ENCODE peak calls at places on chromosome 4, in four cellular contexts. B, M, R and A are unnamed samples.

GRCh38 chr4:25943312-25943711 is 29.3 kb downstream of the SMIM20 start:
- DNase-seq in M (no peak), B (no peak), R (no peak), A (no peak)

GRCh38 chr4:78032446-78032845 is 24.7 kb upstream of the FRAS1 start:
- DNase-seq in B (no peak), R (no peak), M (no peak), A (no peak)

GRCh38 chr4:74545488-74545887 is 100.6 kb downstream of the AREG start:
- DNase-seq in R (peak; percentile 64), M (no peak), B (no peak), A (no peak)

GRCh38 chr4:133145241-133145640 is 3.9 kb upstream of the PCDH10 start:
- DNase-seq in R (no peak), M (no peak), B (no peak), A (no peak)

GRCh38 chr4:1036976-1037810 is 25.8 kb downstream of the FGFRL1 start:
- DNase-seq in B (no peak), M (no peak), R (no peak), A (no peak)

GRCh38 chr4:128686032-128686465 is 123.5 kb upstream of the JADE1 start:
- DNase-seq in M (no peak), B (no peak), R (no peak), A (no peak)

GRCh38 chr4:85928775-85929585 is 430.9 kb downstream of the MAPK10 start:
- DNase-seq in B (peak; percentile 92), M (no peak), R (no peak), A (no peak)

GRCh38 chr4:106565727-106566126 is 197.1 kb upstream of the GIMD1 start:
- DNase-seq in B (no peak), M (no peak), R (no peak), A (no peak)

GRCh38 chr4:78057600-78058560 is 757 bp downstream of the FRAS1 start:
- DNase-seq in B (no peak), M (peak; percentile 40), R (peak; percentile 64), A (peak; percentile 30)

GRCh38 chr4:121800638-121800960 is 524 bp upstream of the EXOSC9 start:
- DNase-seq in B (no peak), R (no peak), M (no peak), A (no peak)
- TF ChIP-seq CTCF in B (no peak), R (no peak), M (no peak), A (no peak)

DNA sequence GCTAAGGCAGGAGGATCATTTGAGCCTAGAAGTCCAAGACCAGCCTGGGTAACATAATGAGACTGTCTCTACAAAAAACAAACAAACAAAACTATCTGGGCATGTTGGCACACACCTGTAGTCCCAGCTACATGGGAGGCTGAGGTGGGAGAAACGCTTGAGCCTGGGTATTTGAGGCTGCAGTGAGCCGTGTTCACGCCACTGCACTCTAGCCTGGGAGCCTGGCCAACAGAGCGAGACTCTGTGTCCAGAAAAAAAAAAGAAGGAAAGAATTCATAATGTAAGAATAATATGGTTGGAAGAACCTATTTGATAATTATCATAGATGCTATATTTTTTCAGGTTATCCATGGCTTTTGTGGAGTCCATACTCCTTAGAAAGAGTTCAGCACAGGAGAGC is 26.0 kb upstream of the DCHS2 start:
- DNase-seq in R (no peak), M (no peak), B (no peak), A (no peak)
- H3K36me3 ChIP-seq in R (no peaks in the 10 kb centered on the region), M (no peaks in the 10 kb centered on the region), B (no peaks in the 10 kb centered on the region), A (no peaks in the 10 kb centered on the region)

DNA sequence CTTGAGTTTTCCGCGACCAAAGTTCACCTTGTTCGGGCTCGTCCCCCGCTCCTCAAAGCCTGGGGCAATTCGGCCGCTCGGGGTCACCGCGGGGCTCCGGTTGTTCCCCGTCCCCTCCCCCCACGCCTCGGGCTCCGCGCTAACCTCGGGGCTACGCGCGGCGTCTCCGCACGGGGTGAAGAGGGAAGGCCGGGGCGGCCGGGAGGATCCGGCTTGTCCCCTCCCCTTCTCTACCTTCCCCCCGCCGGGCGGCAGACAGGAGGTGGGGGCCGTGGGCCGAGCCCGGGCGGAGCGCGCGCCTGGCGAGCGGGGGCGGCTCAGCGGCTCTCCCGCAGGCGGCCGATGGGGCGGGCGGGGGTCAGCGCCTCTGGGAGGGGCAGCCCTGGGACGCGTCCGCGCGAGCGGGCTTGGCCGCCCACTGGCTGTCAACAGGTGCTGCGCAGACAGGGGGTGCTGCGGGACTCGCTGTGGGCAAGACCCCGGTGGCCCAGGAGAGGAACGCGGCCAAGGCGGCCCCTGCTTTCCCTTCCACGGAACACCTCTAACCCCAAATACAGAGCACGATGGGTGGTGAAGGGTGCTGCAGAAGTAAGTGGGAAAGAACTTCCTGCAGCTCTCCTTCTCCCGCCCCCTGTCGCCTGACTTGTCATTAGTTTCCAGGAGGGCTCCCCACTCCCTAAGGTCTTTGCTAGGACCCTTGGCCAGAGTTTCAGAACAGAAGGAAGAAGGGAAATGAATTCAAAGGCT is at the start of gene PDGFC:
- DNase-seq in B (no peak), R (peak; percentile 91), M (peak; percentile 67), A (peak; percentile 10)
- TF ChIP-seq CTCF in B (peak; percentile 46), R (peak; percentile 35), M (peak; percentile 38), A (no peak)

GRCh38 chr4:7760228-7760627 is 179.4 kb downstream of the AFAP1 start:
- DNase-seq in M (no peak), R (no peak), B (no peak), A (no peak)
- H3K36me3 ChIP-seq in M (no peaks in the 10 kb centered on the region), R (peaks cover 25% of the 10 kb centered on the region), B (no peaks in the 10 kb centered on the region), A (no peaks in the 10 kb centered on the region)

GRCh38 chr4:2302387-2303119 is 40.6 kb upstream of the MXD4 start:
- DNase-seq in M (no peak), R (peak; percentile 34), B (no peak), A (no peak)
- TF ChIP-seq CTCF in M (no peak), R (no peak), B (no peak), A (no peak)

DNA sequence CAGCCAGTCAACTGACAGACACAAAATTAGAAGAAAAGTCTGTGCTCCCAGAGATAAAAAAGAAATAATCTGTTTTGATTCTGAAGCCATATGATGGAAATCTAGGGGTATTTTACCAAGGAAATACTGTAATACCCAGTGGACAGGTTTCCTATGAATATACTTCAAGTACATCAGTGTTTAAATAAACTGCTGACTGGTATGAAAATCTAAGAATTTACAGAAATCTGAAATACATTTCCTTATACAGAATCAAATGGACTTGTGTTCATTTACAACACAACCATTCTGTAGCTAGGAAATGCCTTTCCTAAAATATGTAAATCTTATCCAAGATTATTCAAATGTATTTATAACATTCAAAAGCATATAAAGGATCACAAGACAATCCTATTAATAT is 13.4 kb downstream of the YTHDC1 start:
- DNase-seq in B (no peak), M (no peak), R (no peak), A (no peak)
- H3K36me3 ChIP-seq in B (no peaks in the 10 kb centered on the region), M (peaks cover 41% of the 10 kb centered on the region), R (peaks cover 21% of the 10 kb centered on the region), A (peaks cover 2% of the 10 kb centered on the region)

GRCh38 chr4:33133723-33134122 is 2413.6 kb downstream of the PCDH7 start:
- DNase-seq in M (no peak), R (no peak), B (no peak), A (no peak)

GRCh38 chr4:33134366-33134765 is 2414.2 kb downstream of the PCDH7 start:
- DNase-seq in B (no peak), M (no peak), R (no peak), A (no peak)
- TF ChIP-seq CTCF in B (no peak), M (no peak), R (no peak), A (no peak)

DNA sequence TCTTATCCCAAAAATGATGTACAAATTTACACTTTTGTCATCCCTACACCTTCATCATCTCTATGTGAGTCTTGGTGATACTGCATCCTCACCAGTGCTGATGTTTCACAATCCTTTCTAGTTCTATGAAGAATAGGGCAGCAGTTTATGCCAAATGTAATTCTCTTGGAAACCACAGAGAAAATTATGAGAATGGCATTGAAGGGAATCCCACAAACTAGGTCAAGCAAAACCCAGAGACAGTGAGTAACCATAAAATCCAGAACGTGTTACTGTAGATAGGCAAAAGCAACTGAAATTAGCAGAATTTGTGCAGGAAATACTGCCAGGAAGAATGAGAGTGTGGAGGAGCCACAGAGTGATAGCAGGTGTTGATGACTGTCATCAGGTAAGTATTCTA is 24.5 kb downstream of the IL15 start:
- DNase-seq in B (no peak), M (no peak), R (no peak), A (no peak)
- H3K36me3 ChIP-seq in B (no peaks in the 10 kb centered on the region), M (no peaks in the 10 kb centered on the region), R (no peaks in the 10 kb centered on the region), A (no peaks in the 10 kb centered on the region)